ENCODE peak calls at places on chromosomes 6 and 20, in four cellular contexts. S, M, L and T are unnamed samples.

GRCh38 chr20:10665027-10665561 is 8.7 kb downstream of the JAG1 start:
- DNase-seq in L (no peak), S (no peak), M (no peak), T (no peak)

GRCh38 chr20:45921618-45922189 is 9.7 kb upstream of the PLTP start:
- DNase-seq in S (no peak), M (no peak), L (no peak), T (no peak)

GRCh38 chr6:117451607-117452164 is 25.9 kb upstream of the ROS1 start:
- DNase-seq in S (no peak), M (no peak), L (no peak), T (peak)

GRCh38 chr6:137878810-137879285 is 11.8 kb downstream of the TNFAIP3 start:
- DNase-seq in L (no peak), M (no peak), S (peak), T (no peak)

GRCh38 chr6:8090650-8091049 is 11.7 kb downstream of the EEF1E1 start:
- DNase-seq in S (no peak), L (no peak), M (no peak), T (no peak)

GRCh38 chr20:39004508-39004907 is 42.4 kb downstream of the DHX35 start:
- DNase-seq in S (no peak), M (no peak), L (no peak), T (no peak)

GRCh38 chr6:154791561-154792317 is 58.5 kb downstream of the SCAF8 start:
- DNase-seq in M (no peak), S (no peak), L (no peak), T (no peak)

GRCh38 chr6:87925373-87926060 is 122.1 kb upstream of the SPACA1 start:
- DNase-seq in L (no peak), M (no peak), S (no peak), T (no peak)

GRCh38 chr20:46797201-46797600 is 87.8 kb downstream of the SLC2A10 start:
- DNase-seq in M (no peak), S (no peak), L (no peak), T (no peak)

GRCh38 chr6:138692978-138693909 is 80.3 kb upstream of the CCDC28A start:
- DNase-seq in S (peak), M (peak), L (peak), T (peak)

GRCh38 chr6:64996301-64996700 is 710.7 kb downstream of the EYS start:
- DNase-seq in M (no peak), S (no peak), L (no peak), T (no peak)

GRCh38 chr20:35263609-35264223 is 14.2 kb downstream of the MMP24OS start:
- DNase-seq in S (no peak), M (no peak), L (no peak), T (no peak)

GRCh38 chr6:118725944-118726343 is 74.6 kb upstream of the CEP85L start:
- DNase-seq in S (no peak), M (no peak), L (no peak), T (peak)

DNA sequence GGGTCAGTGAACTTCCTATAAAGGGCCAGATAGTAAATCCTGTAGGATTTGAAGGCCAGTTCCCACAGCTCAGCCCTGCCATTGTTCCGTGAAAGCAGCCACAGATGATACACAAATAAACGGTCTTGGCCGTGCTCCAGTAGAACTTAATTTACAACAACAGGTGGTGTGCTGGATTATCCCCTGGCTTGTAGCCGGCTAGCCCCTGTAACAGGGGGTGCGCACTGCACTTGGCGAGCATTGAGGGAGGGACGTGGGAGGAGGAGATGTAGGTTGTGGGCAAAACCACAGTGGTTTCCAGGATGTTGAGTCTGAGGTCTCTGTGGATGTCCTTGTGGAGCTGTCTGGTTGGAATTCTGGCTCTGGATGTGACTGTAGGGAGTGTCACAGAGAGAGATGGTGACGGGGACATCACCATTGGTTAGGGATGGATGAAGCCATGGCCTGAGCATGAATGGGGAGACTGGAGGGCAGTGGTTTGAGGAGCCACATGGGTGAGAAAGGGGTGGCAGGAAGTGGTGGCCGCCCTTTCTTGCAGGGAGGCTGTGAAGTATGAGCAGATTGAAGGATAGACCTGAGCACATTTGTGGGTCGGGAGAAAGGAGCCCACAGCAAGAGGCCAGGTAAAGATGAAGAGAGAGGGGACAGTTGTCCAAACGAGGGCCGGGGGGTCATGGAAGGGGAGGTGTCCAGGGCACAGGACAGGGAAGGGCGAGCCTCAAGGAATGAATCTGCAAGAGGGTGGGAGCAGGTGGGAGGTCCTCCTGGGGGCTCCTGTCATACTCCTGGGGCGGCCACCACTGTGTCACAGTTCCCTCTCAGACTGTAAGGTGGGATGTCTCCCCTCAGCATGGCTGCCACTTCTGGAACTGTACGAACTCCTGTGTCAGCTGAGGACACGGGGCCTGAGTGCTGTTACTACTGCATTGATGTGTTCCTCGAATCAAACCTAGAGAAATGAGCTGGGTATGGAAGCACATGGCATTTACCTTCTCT is 53.6 kb downstream of the CDH26 start:
- DNase-seq in M (no peak), L (no peak), S (no peak), T (peak)
- TF ChIP-seq MAX in M (no peak), L (no peak), S (no peak), T (peak)

GRCh38 chr6:36980876-36981619 is 4.9 kb downstream of the MTCH1 start:
- DNase-seq in S (no peak), L (no peak), M (no peak), T (no peak)

GRCh38 chr6:36980129-36980528 is 5.9 kb downstream of the MTCH1 start:
- DNase-seq in L (no peak), S (no peak), M (no peak), T (no peak)

GRCh38 chr6:36978687-36979086 is 7.3 kb downstream of the MTCH1 start:
- DNase-seq in M (no peak), S (no peak), L (no peak), T (no peak)

GRCh38 chr6:36977470-36977941 is 8.5 kb downstream of the MTCH1 start:
- DNase-seq in L (peak), S (no peak), M (no peak), T (peak)

DNA sequence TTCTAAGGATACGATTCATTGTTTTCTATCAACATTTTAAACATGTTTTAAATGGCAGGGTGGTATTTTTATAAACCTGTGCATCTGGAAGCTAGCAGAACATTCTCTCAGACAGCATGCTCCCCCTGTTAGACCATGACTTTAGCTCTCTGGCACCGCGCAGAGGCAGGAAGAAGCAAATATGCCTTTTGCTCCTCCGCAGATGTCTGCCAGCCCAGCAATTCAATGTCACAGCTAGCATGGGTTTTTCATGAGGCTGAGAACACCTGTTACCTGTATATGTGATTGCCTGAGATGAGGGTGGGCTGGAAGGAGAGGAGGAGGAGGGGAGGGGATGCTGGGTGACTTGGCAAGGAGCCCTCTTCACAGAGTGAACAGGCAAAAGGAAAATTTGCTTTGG is 6.7 kb downstream of the MTCH1 start:
- DNase-seq in M (no peak), S (no peak), L (no peak), T (no peak)
- TF ChIP-seq CTCF in M (peak), S (peak), L (peak), T (no peak)

DNA sequence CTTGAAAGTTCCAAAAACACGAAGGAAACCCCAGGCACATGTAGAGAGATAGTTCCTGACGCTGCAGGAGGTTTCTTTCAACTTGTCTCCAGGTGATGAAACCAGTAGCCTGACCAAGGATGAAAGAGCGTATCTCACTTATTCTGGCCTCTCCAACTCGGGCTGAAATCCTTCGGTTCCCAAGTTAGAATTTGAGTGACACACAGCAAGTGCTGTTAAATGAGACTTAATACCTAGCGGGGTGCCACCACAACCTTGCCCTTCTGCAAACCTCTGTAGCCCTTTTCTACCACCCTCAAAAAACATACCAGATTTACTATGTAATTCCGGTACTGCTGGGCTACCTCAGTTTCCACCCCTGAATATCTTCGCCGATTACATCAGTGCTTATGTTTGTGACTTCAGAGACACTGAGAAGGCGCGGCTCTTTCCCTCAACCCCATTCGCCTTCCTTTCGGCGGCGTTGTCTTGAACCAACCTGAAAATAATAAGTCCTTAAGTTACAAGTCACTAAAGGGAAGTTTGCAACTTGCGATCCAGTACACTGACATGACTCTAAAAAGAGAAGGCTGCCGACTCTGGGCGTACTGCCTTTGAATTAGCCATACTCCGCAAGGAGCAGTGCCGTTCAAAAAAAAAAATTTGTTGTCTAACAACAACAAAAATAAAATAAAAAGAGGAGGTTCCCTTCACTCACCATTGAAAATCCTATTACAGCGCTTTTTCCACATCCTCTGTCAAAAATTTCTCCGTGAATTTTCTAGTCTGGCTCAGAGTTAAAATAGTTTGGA is 194.9 kb upstream of the ZNF184 start:
- DNase-seq in S (no peak), M (no peak), L (no peak), T (peak)
- H3K4me3 ChIP-seq in S (peak), M (no peak), L (peak), T (peak)

GRCh38 chr20:19074828-19075516 is 137.5 kb upstream of the SLC24A3 start:
- DNase-seq in M (no peak), L (no peak), S (peak), T (peak)
- TF ChIP-seq MAX in M (no peak), L (no peak), S (no peak), T (peak)

DNA sequence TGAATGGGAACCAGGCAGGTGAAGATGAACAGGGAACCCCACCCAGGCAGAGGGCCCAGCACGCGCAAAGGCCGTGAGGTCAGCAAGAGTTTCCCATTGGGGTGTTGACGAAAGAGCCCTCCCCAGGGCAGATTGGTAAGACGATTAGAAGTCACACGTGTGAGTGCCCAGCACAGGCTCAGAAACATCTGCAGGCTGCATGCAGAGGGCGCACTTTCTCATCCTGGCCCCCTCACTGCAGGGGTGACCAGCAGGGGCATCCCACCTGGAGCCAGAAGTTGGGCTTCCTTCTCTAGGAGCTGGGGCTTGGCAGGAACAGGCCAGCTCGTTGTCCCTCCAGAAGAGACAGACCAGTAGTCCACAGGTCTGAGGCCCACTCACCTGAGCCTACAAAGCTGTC is 38.4 kb downstream of the VSTM2L start:
- DNase-seq in L (peak), S (peak), M (no peak), T (peak)
- TF ChIP-seq CTCF in L (peak), S (peak), M (peak), T (peak)

GRCh38 chr6:152980656-152981055 is 2.2 kb downstream of the FBXO5 start:
- DNase-seq in M (no peak), L (no peak), S (no peak), T (no peak)
- H3K4me3 ChIP-seq in M (peak), L (peak), S (peak), T (peak)